ENCODE peak calls at places on chromosomes 7 and 10, in six cellular contexts. I is GM23338, E is Peyer's patch, N is breast epithelium, U is fibroblast of lung, K is OCI-LY7. V is an unnamed sample. For H3K36me3 and H3K4me1, the result is how much of the 10 kb centered on the place peaks cover.

GRCh38 chr7:29109815-29110385 is 36.4 kb downstream of the CPVL start:
- DNase-seq in K (no peak), I (no peak), U (no peak), N (no peak), E (no peak), V (no peak)

GRCh38 chr7:115654384-115655181 is 376.0 kb downstream of the TFEC start:
- DNase-seq in K (no peak), N (no peak), E (no peak), I (no peak), U (peak), V (no peak)

GRCh38 chr10:5488272-5489161 is 10.9 kb downstream of the CALML5 start:
- DNase-seq in U (no peak), N (peak), E (peak), I (peak), K (no peak), V (no peak)

GRCh38 chr7:19754521-19755116 is 18.8 kb downstream of the TMEM196 start:
- DNase-seq in K (peak), I (peak), U (peak), E (no peak), N (no peak), V (peak)

GRCh38 chr7:154304740-154305679 is 252.8 kb downstream of the DPP6 start:
- DNase-seq in K (no peak), U (no peak), E (no peak), I (no peak), N (no peak), V (no peak)

GRCh38 chr7:99825451-99825850 is 2.4 kb upstream of the CYP3A43 start:
- DNase-seq in U (no peak), N (no peak), I (no peak), E (no peak), K (no peak), V (no peak)

GRCh38 chr7:31633894-31634494 is 53.0 kb upstream of the PPP1R17 start:
- DNase-seq in E (no peak), U (peak), N (peak), I (peak), K (peak), V (no peak)

GRCh38 chr10:44242826-44243225 is 142.1 kb downstream of the CXCL12 start:
- DNase-seq in E (no peak), K (no peak), I (no peak), U (peak), N (no peak), V (no peak)

GRCh38 chr7:74453321-74454011 is at the start of gene GTF2IRD1:
- DNase-seq in N (peak), E (peak), I (peak), U (peak), K (peak), V (peak)

GRCh38 chr7:106610996-106611886 is 49.7 kb downstream of the CCDC71L start:
- DNase-seq in K (no peak), N (no peak), I (peak), U (peak), E (no peak), V (no peak)

GRCh38 chr7:39353615-39354376 is 212.4 kb upstream of the YAE1 start:
- DNase-seq in I (peak), E (no peak), N (no peak), U (peak), K (no peak), V (no peak)

GRCh38 chr10:13453896-13454295 is 74.9 kb downstream of the BEND7 start:
- DNase-seq in U (no peak), I (peak), E (no peak), N (no peak), K (no peak), V (peak)

GRCh38 chr7:110387689-110388088 is 703.2 kb upstream of the LRRN3 start:
- DNase-seq in U (no peak), I (no peak), K (no peak), N (no peak), E (no peak), V (no peak)

GRCh38 chr10:1107004-1107403 is 50.8 kb downstream of the WDR37 start:
- DNase-seq in U (no peak), E (peak), I (no peak), N (no peak), K (no peak), V (no peak)
- H3K36me3 ChIP-seq in U (under half), E (under half), I (under half), N (under half), K (half or more), V (under half)

GRCh38 chr7:2614646-2615330 is 17.0 kb upstream of the TTYH3 start:
- DNase-seq in U (no peak), N (no peak), K (peak), I (no peak), E (no peak), V (no peak)

GRCh38 chr7:2619120-2619519 is 12.7 kb upstream of the TTYH3 start:
- DNase-seq in N (no peak), K (no peak), U (peak), I (no peak), E (no peak), V (no peak)

GRCh38 chr7:2617710-2617975 is 14.1 kb upstream of the TTYH3 start:
- DNase-seq in I (no peak), U (no peak), N (no peak), K (no peak), E (no peak), V (no peak)

GRCh38 chr7:2616387-2616966 is 15.3 kb upstream of the TTYH3 start:
- DNase-seq in E (no peak), K (no peak), N (no peak), U (no peak), I (no peak), V (no peak)

DNA sequence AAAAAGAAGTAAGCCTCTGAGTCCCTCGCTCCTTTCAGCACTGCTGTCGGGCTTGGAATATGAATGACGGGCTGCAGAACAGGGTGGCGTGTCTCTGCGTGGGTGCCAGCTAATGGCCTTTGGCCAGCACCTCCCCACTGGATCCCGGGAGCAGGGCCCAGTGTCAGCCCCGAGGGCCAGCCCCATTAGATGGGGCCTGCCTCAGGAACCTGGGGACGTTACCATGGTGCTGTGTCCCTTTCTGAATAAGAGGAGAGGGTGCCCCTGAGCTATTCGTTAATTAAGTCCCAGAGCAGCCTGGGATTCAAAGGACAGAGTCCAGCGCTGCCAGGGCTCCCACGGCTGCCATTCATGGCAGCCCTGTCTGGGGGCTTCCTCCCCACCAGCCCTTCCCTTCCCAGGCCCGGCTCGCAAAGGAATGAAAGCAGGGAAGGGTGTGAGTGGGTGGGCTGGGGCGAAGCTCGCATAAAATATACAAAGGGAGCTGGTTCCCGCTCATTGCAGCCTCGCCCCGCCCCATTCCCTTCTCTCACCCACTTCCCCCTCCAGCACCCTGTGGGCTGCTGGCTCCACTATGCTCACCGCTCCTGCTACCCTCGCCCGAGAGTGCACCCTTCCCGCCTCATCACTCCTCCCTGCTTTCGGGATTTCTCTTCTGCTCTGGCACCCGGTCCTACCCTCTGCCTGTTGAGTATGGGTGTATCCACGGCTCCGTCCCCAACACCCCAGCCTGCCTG is 14.6 kb upstream of the TTYH3 start:
- DNase-seq in N (no peak), E (no peak), I (no peak), K (no peak), U (no peak), V (no peak)
- H3K27ac ChIP-seq in N (no peak), E (no peak), I (no peak), K (no peak), U (no peak), V (no peak)

DNA sequence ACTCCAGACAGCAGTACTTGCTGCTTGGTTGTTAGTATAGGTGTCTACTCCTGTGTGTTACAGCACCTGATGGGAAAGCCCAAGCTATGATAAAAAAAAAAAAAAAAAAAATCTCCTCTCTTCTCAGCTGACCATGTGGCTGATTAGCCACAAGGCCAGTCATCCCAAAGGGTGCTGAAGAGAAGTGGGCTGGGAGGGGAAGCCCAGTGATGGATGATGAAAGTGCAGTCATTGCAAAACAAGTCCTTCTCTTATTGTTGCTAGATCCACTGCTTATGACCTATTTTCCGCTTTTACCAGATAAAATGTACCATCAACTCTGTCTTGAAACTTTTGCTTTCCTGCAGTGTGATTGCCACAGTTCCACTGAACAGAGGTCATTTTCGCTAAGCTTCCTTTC is 1092.5 kb upstream of the C7orf33 start:
- DNase-seq in K (no peak), I (no peak), U (no peak), E (no peak), N (no peak), V (no peak)
- H3K4me1 ChIP-seq in K (under half), I (under half), U (under half), E (under half), N (under half), V (under half)

GRCh38 chr10:15545884-15546283 is 173.8 kb downstream of the ITGA8 start:
- DNase-seq in K (no peak), U (no peak), E (no peak), I (no peak), N (no peak), V (no peak)
- H3K36me3 ChIP-seq in K (under half), U (under half), E (under half), I (under half), N (under half), V (under half)

V was measured in CD4-positive, alpha-beta memory T cell.